ENCODE peak calls at places on chromosomes 5 and 9, in seven cellular contexts. L, A, J, D, W, I and X are unnamed samples.

GRCh38 chr5:143636951-143637528 is 174.9 kb upstream of the HMHB1 start:
- DNase-seq in D (no peak), J (no peak), L (no peak), A (peak; percentile 69), I (peak; percentile 50), W (no peak), X (no peak)

GRCh38 chr5:82351754-82352145 is 73.6 kb upstream of the RPS23 start:
- DNase-seq in L (no peak), A (peak; percentile 89), D (no peak), W (no peak), J (peak; percentile 58), I (peak; percentile 79), X (peak; percentile 74)

GRCh38 chr9:70902705-70903131 is 218.7 kb downstream of the TRPM3 start:
- DNase-seq in L (no peak), I (peak; percentile 81), W (no peak), A (peak; percentile 96), D (peak; percentile 26), J (no peak), X (peak; percentile 20)

GRCh38 chr5:65776707-65777141 is 54.7 kb downstream of the NLN start:
- DNase-seq in A (peak; percentile 70), W (no peak), L (no peak), J (no peak), D (no peak), I (peak; percentile 7), X (no peak)

GRCh38 chr5:82859439-82860140 is 217.6 kb downstream of the TMEM167A start:
- DNase-seq in A (no peak), I (peak; percentile 28), J (no peak), D (no peak), L (no peak), W (no peak), X (no peak)

GRCh38 chr5:147972441-147972840 is 66.1 kb upstream of the C5orf46 start:
- DNase-seq in L (no peak), W (no peak), D (no peak), J (no peak), I (no peak), A (no peak), X (no peak)

GRCh38 chr9:119078015-119078414 is 291.2 kb downstream of the BRINP1 start:
- DNase-seq in I (no peak), J (no peak), L (no peak), A (no peak), W (no peak), D (no peak), X (no peak)

GRCh38 chr9:114238471-114238870 is 83.1 kb downstream of the COL27A1 start:
- DNase-seq in A (no peak), D (no peak), I (no peak), W (no peak), L (no peak), J (no peak), X (no peak)

GRCh38 chr5:60649288-60649917 is 50.6 kb downstream of the DEPDC1B start:
- DNase-seq in I (peak; percentile 52), W (no peak), J (no peak), L (no peak), D (peak; percentile 7), A (peak; percentile 51), X (peak; percentile 45)

GRCh38 chr9:134375430-134376385 is 49.5 kb downstream of the RXRA start:
- DNase-seq in J (no peak), L (no peak), D (peak; percentile 93), A (no peak), W (no peak), I (peak; percentile 27), X (no peak)

GRCh38 chr5:73947876-73948275 is 321.9 kb downstream of the ARHGEF28 start:
- DNase-seq in W (no peak), A (no peak), J (no peak), I (no peak), L (no peak), D (no peak), X (no peak)

GRCh38 chr9:105500108-105500766 is 52.4 kb downstream of the FSD1L start:
- DNase-seq in I (peak; percentile 28), D (no peak), J (no peak), A (peak; percentile 12), W (no peak), L (no peak), X (no peak)

GRCh38 chr9:137000177-137000930 is 4.0 kb upstream of the CLIC3 start:
- DNase-seq in L (no peak), W (no peak), A (peak; percentile 79), J (no peak), I (peak; percentile 79), D (peak; percentile 54), X (no peak)

GRCh38 chr9:37971691-37972090 is 67.8 kb upstream of the SLC25A51 start:
- DNase-seq in I (no peak), D (no peak), J (no peak), L (no peak), W (no peak), A (no peak), X (no peak)

GRCh38 chr5:135135530-135136201 is 101.6 kb upstream of the PITX1 start:
- DNase-seq in J (no peak), W (no peak), D (no peak), L (no peak), I (peak; percentile 30), A (peak; percentile 79), X (no peak)

GRCh38 chr5:124546643-124547042 is 199.8 kb downstream of the ZNF608 start:
- DNase-seq in J (peak; percentile 12), L (no peak), D (no peak), I (peak; percentile 34), W (peak; percentile 53), A (peak; percentile 35), X (peak; percentile 26)

GRCh38 chr5:124538931-124539330 is 207.5 kb downstream of the ZNF608 start:
- DNase-seq in J (no peak), I (no peak), A (no peak), L (no peak), W (no peak), D (no peak), X (no peak)

DNA sequence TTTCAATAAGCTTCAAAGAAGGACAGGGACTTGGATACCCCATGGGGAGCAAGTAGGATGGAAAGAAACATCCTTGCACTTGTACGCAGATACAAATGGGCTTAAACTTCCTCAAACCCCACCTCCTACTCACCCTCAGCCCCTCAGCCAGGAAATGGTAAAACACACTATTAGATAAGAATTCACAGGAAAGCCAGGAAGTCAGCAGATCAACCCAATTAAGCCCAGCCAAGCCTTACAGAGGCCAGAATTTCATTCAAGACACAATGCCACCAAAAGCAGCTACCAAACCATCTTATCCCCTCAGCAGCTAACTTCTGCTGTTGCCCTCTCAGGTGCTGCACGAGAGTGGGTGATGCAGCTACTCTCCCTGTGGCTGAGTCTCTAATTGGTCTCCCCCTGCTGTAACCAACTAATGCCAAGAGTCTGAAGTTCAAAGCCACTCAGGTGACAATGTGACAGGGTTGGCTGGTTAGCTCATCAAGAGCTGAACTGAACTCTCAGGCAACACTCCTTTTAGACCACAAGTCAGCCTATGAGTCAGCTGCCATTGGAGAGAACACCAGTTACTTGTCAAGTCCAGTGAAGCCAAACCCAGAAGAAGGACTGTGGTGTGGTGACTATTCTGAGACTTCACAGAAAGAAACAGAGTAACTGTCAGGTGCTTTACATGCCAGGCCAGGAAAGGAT is 201.9 kb downstream of the ZNF608 start:
- DNase-seq in D (no peak), A (peak; percentile 43), I (peak; percentile 24), L (no peak), W (no peak), J (no peak), X (peak; percentile 59)
- H3K4me2 ChIP-seq in D (no peak overlapping the region), A (no peak overlapping the region), I (no peak overlapping the region), L (no peak overlapping the region), W (no peak overlapping the region), J (no peak overlapping the region), X (no peak overlapping the region)

GRCh38 chr5:133453084-133453765 is 159.1 kb downstream of the FSTL4 start:
- DNase-seq in D (no peak), L (peak; percentile 10), A (no peak), I (no peak), J (no peak), W (no peak), X (no peak)
- H4K8ac ChIP-seq in D (no peak overlapping the region), L (no peak overlapping the region), A (no peak overlapping the region), I (no peak overlapping the region), J (no peak overlapping the region), W (no peak overlapping the region), X (no peak overlapping the region)

GRCh38 chr5:88778736-88779135 is 104.2 kb downstream of the MEF2C start:
- DNase-seq in D (no peak), I (no peak), L (no peak), J (no peak), A (no peak), W (no peak), X (no peak)
- H3K4me2 ChIP-seq in D (no peak overlapping the region), I (no peak overlapping the region), L (no peak overlapping the region), J (no peak overlapping the region), A (no peak overlapping the region), W (no peak overlapping the region), X (no peak overlapping the region)

GRCh38 chr5:122435738-122436137 is 123.7 kb downstream of the SNCAIP start:
- DNase-seq in D (no peak), W (no peak), J (no peak), L (no peak), I (no peak), A (no peak), X (no peak)
- H4K8ac ChIP-seq in D (no peak overlapping the region), W (no peak overlapping the region), J (no peak overlapping the region), L (no peak overlapping the region), I (no peak overlapping the region), A (no peak overlapping the region), X (no peak overlapping the region)

GRCh38 chr5:58774979-58775378 is 192.1 kb downstream of the RAB3C start:
- DNase-seq in L (no peak), W (no peak), J (no peak), I (no peak), D (no peak), A (no peak), X (no peak)
- H3K4me2 ChIP-seq in L (no peak overlapping the region), W (no peak overlapping the region), J (no peak overlapping the region), I (no peak overlapping the region), D (no peak overlapping the region), A (no peak overlapping the region), X (no peak overlapping the region)

DNA sequence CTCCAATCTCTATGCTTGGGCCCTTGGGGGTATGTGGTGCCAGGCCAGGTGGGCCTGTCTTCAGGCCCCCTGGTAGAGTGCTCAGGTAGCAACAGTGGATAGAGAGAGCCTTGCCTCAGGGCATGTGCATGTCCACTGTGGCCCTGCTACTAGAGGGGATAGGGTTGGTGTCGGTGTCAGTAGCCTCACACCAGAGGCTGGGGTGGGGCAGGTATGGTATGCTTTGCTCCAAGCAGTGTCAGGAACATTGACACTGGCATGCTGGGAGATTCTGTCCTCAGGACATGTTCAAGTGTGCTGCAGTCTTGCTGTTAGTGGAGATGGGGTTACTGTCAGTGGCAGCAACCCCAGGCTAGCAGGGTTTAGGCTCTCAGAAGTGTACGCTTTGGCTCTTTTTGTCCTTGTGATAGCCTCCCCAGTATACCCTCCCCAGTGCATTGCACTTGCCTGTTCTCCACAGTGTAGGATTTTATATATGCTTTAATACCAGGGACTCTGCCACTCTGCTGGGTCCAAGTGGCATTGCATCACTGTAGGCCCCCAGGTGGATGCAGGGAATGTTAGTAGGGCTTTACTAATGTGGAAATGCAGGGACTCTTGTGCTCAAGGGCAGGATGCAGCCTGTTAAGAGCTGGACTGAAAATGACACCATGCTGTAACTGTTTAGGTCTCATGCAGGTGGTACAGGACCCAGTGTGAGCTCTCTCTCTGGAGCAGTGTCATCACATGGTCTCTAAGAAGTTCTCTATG is 21.6 kb downstream of the RIC1 start:
- DNase-seq in D (no peak), J (no peak), L (no peak), A (no peak), W (no peak), I (no peak), X (peak; percentile 30)
- H4K8ac ChIP-seq in D (no peak overlapping the region), J (no peak overlapping the region), L (no peak overlapping the region), A (no peak overlapping the region), W (no peak overlapping the region), I (no peak overlapping the region), X (no peak overlapping the region)